ENCODE peak calls at places on chromosomes 11 and 22, in ten cellular contexts. O is AG10803, N is HFFc6, B is type B pancreatic cell, H is spleen, X is fibroblast of villous mesenchyme, G is astrocyte of the cerebellum, V is fibroblast of lung, R is IMR-90, U is psoas muscle. C is an unnamed sample.

GRCh38 chr11:17611503-17612220 is 64.6 kb downstream of the OTOG start:
- DNase-seq in X (no peak), U (no peak), R (no peak), G (no peak), B (no peak), H (no peak), O (no peak), V (no peak), N (no peak), C (no peak)

GRCh38 chr11:105368711-105369110 is 229.1 kb upstream of the CARD18 start:
- DNase-seq in N (no peak), X (peak; percentile 28), H (no peak), O (no peak), B (no peak), U (no peak), G (no peak), V (peak; percentile 24), R (no peak), C (no peak)

GRCh38 chr11:18492888-18493287 is 33.9 kb downstream of the TSG101 start:
- DNase-seq in G (no peak), N (no peak), O (no peak), U (no peak), R (no peak), V (peak; percentile 7), H (no peak), X (no peak), B (no peak), C (no peak)

GRCh38 chr11:31711137-31711536 is 100.0 kb downstream of the PAX6 start:
- DNase-seq in O (no peak), B (no peak), G (no peak), V (no peak), U (no peak), N (no peak), H (no peak), R (no peak), X (no peak), C (no peak)

GRCh38 chr11:88280673-88281316 is 56.7 kb downstream of the CTSC start:
- DNase-seq in H (no peak), N (no peak), V (peak; percentile 40), R (no peak), X (no peak), U (no peak), G (peak; percentile 41), B (no peak), O (peak; percentile 41), C (no peak)

GRCh38 chr11:30789270-30789669 is 203.1 kb upstream of the MPPED2 start:
- DNase-seq in R (peak; percentile 70), G (peak; percentile 63), O (peak; percentile 84), X (peak; percentile 71), H (no peak), B (no peak), N (peak; percentile 0), V (peak; percentile 84), U (no peak), C (peak; percentile 0)

GRCh38 chr11:8728566-8728965 is 46.0 kb downstream of the RPL27A start:
- DNase-seq in B (no peak), X (peak; percentile 77), H (no peak), U (no peak), O (no peak), R (peak; percentile 74), V (peak; percentile 65), N (peak; percentile 19), G (peak; percentile 54), C (peak; percentile 55)

GRCh38 chr11:746289-747175 is 732 bp upstream of the TALDO1 start:
- DNase-seq in N (no peak), X (peak; percentile 16), U (no peak), H (peak; percentile 67), O (no peak), R (peak; percentile 24), G (no peak), V (no peak), B (no peak), C (no peak)

GRCh38 chr11:72525466-72525865 is 91.1 kb upstream of the CLPB start:
- DNase-seq in V (no peak), X (no peak), R (no peak), H (no peak), B (no peak), G (no peak), N (no peak), O (no peak), U (no peak), C (no peak)

DNA sequence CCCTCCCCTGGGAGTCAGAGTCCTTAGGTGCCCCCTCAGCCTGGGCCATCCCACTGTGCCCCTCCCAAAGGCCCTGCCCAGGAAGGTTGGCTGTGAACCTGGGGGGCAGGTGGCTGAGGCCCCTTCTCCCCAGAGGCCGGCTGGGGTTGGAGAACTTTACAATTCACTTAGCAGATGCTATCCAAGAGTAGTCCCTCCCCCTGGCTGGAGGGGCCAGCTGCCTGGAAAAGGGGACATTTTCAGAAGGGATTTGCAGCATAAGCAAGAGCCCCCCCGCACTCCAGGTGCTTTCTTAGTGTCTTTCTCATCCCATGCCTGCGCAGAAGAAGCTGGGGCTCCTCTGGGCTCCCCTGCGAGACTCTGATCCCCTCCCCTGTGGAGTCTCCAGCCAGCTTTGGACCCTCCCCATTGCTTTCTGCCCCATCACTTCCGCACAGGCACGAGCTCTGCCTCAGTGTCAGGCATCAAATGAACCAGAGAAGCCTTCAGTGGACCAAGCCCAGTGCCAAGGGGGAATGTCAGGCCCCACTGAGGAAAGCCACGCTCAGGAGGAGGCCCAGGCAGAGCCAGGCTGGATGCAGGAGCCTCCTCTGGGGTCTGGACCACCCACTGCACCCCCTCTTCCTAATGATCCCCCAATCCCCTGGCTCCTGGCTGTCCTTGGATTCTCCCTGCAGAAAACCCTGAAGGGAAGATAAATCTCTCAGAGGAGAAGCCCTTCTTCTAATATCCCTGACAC is 3.7 kb downstream of the SSTR3 start:
- DNase-seq in N (no peak), O (no peak), V (no peak), R (no peak), G (no peak), B (no peak), U (no peak), H (peak; percentile 65), X (no peak), C (no peak)
- TF ChIP-seq CTCF in N (no peak), O (no peak), V (no peak), R (no peak), G (no peak), B (no peak), U (no peak), H (no peak), X (no peak), C (no peak)

GRCh38 chr11:102780491-102780918 is at the start of gene MMP10:
- DNase-seq in R (peak; percentile 74), G (peak; percentile 26), H (no peak), B (no peak), U (no peak), N (peak; percentile 80), V (peak; percentile 55), O (peak; percentile 68), X (peak; percentile 46), C (peak; percentile 80)
- TF ChIP-seq CTCF in R (peak; percentile 55), G (peak; percentile 61), H (no peak), B (peak; percentile 68), U (no peak), N (peak; percentile 81), V (peak; percentile 44), O (peak; percentile 72), X (peak; percentile 64), C (peak; percentile 74)

GRCh38 chr11:93922830-93923229 is 72.4 kb upstream of the VSTM5 start:
- DNase-seq in G (no peak), R (no peak), V (no peak), B (no peak), N (no peak), X (no peak), O (no peak), U (no peak), H (no peak), C (no peak)

GRCh38 chr11:93917673-93918072 is 67.3 kb upstream of the VSTM5 start:
- DNase-seq in O (no peak), B (no peak), X (no peak), N (no peak), U (no peak), V (no peak), H (no peak), G (no peak), R (no peak), C (no peak)

DNA sequence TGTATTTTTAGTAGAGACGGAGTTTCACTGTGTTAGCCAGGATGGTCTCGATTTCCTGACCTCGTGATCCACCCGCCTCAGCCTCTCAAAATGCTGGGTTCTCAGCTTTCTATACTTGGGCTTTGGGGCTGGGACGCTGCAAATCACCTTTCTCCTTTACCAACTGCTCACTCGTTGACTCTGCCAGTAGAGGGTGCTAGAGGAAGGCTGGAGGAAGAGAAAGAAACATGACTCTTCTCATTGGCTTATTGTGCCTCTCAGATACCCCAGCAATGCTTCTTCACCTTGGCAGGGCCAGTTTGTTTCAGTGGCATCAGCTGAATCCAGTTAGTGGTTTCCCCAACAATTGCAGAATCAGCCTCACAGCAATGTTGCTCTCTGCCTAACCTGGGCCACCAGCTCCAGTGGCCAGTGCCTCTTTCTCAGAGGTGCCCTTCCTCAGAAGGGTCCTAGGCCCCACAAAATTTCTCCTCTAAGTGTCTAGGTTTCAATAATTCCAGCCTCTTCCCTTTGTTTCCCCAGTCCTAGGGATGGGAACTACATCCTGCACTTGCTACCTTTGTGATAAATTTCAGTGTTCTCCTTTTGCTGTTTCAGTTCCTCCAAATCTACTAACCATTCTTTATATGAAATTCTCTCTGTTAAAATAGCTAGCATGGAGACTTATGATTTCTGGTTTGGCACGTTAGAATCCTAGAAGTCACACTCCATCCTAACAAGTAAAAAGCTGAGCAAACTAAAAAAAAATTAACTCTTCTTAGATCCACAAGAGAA is 71.5 kb upstream of the VSTM5 start:
- DNase-seq in N (peak; percentile 68), O (peak; percentile 73), B (no peak), V (peak; percentile 72), H (no peak), R (peak; percentile 72), X (peak; percentile 74), G (peak; percentile 57), U (no peak), C (peak; percentile 79)
- TF ChIP-seq CTCF in N (peak; percentile 87), O (peak; percentile 90), B (peak; percentile 74), V (peak; percentile 80), H (peak; percentile 30), R (peak; percentile 83), X (peak; percentile 93), G (peak; percentile 85), U (peak; percentile 5), C (peak; percentile 89)

GRCh38 chr11:2459016-2459725 is 14.4 kb downstream of the KCNQ1 start:
- DNase-seq in O (no peak), V (no peak), H (peak; percentile 78), G (no peak), X (no peak), N (no peak), R (no peak), U (no peak), B (peak; percentile 65), C (no peak)

GRCh38 chr11:2460540-2461252 is 15.9 kb downstream of the KCNQ1 start:
- DNase-seq in H (no peak), O (no peak), N (no peak), V (no peak), U (no peak), G (no peak), R (no peak), B (peak; percentile 67), X (no peak), C (no peak)

GRCh38 chr11:2461253-2462091 is 16.7 kb downstream of the KCNQ1 start:
- DNase-seq in G (no peak), B (peak; percentile 64), X (no peak), R (no peak), O (no peak), U (no peak), H (no peak), V (no peak), N (no peak), C (no peak)

GRCh38 chr11:2458321-2458720 is 13.5 kb downstream of the KCNQ1 start:
- DNase-seq in O (no peak), B (no peak), N (no peak), X (no peak), R (no peak), H (no peak), U (no peak), G (no peak), V (no peak), C (no peak)

GRCh38 chr11:2459796-2460531 is 15.2 kb downstream of the KCNQ1 start:
- DNase-seq in G (no peak), R (no peak), O (no peak), B (no peak), U (no peak), X (no peak), H (peak; percentile 72), N (no peak), V (no peak), C (no peak)
- TF ChIP-seq CTCF in G (no peak), R (no peak), O (no peak), B (no peak), U (no peak), X (no peak), H (no peak), N (peak; percentile 7), V (no peak), C (no peak)

C was measured in foreskin fibroblast.